ENCODE peak calls at places on chromosomes 4 and X, in eight cellular contexts. S is HEK293T; Z is stimulated activated CD4-positive, alpha-beta T cell treated with anti-CD3 and anti-CD28 coated beads, Interleukin-4, amount 100 ng/mL, for 24 hours; Y is hypothalamus; R is activated naive CD8-positive, alpha-beta T cell treated with anti-CD3 and anti-CD28 coated beads for 36 hours; L is T-helper 2 cell; A is MCF 10A; M is right cardiac atrium. C is an unnamed sample.

GRCh38 chr4:152369903-152370296 is 166.0 kb downstream of the FBXW7 start:
- DNase-seq in S (no peak), Z (no peak), Y (no peak), R (no peak), L (no peak), A (no peak), M (no peak), C (no peak)

GRCh38 chr4:6474053-6474568 is 1.7 kb upstream of the PPP2R2C start:
- DNase-seq in S (peak), Z (no peak), Y (no peak), R (no peak), L (no peak), A (peak), M (no peak), C (no peak)

GRCh38 chrX:136447308-136447707 is 40.4 kb upstream of the BRS3 start:
- DNase-seq in S (no peak), Z (no peak), Y (no peak), R (no peak), L (no peak), A (no peak), M (no peak), C (no peak)

GRCh38 chr4:80257851-80258250 is 8.6 kb upstream of the FGF5 start:
- DNase-seq in S (no peak), Z (no peak), Y (no peak), R (no peak), L (no peak), A (no peak), M (no peak), C (no peak)

GRCh38 chrX:10112510-10112909 is 44.3 kb upstream of the CLCN4 start:
- DNase-seq in S (no peak), Z (no peak), Y (no peak), R (no peak), L (no peak), A (no peak), M (no peak), C (no peak)

GRCh38 chr4:77671051-77671450 is 65.4 kb downstream of the CXCL13 start:
- DNase-seq in S (no peak), Z (no peak), Y (no peak), R (no peak), L (no peak), A (no peak), M (no peak), C (no peak)

GRCh38 chrX:103250977-103251376 is 4.0 kb downstream of the TCEAL8 start:
- DNase-seq in S (no peak), Z (no peak), Y (no peak), R (no peak), L (no peak), A (no peak), M (no peak), C (no peak)

GRCh38 chr4:73776363-73776762 is 36.0 kb downstream of the CXCL8 start:
- DNase-seq in S (no peak), Z (no peak), Y (no peak), R (no peak), L (no peak), A (peak), M (no peak), C (no peak)

GRCh38 chr4:162803378-162803777 is 363.3 kb downstream of the NAF1 start:
- DNase-seq in S (no peak), Z (no peak), Y (no peak), R (no peak), L (no peak), A (no peak), M (no peak), C (no peak)

GRCh38 chrX:13254076-13254785 is 65.6 kb downstream of the ATXN3L start:
- DNase-seq in S (no peak), Z (no peak), Y (no peak), R (peak), L (no peak), A (peak), M (peak), C (no peak)

GRCh38 chrX:12721042-12721441 is 70.2 kb upstream of the PRPS2 start:
- DNase-seq in S (peak), Z (no peak), Y (no peak), R (no peak), L (no peak), A (no peak), M (no peak), C (no peak)

GRCh38 chr4:77820836-77821561 is 1.8 kb upstream of the CNOT6L start:
- DNase-seq in S (no peak), Z (peak), Y (no peak), R (peak), L (no peak), A (peak), M (no peak), C (peak)

GRCh38 chr4:113645771-113646455 is 115.6 kb downstream of the CAMK2D start:
- DNase-seq in S (peak), Z (no peak), Y (no peak), R (no peak), L (no peak), A (peak), M (no peak), C (no peak)

C was measured in activated naive CD4-positive, alpha-beta T cell treated with anti-CD3 and anti-CD28 coated beads, Interleukin-2, amount 10 ng/mL, durations not matched to agents 7 days and 5 days.